ENCODE peak calls at places on chromosome 14, in five cellular contexts. Z is SK-N-SH, B is K562, F is HepG2, D is GM12878. A is an unnamed sample.

GRCh38 chr14:88856786-88857366 is 32.4 kb downstream of the TTC8 start:
- DNase-seq in Z (no peak), B (no peak), F (no peak), D (no peak), A (peak; percentile 72)

GRCh38 chr14:32472512-32473472 is 143.7 kb downstream of the AKAP6 start:
- DNase-seq in Z (no peak), B (no peak), F (peak; percentile 38), D (no peak), A (peak; percentile 81)

GRCh38 chr14:91382712-91383111 is 34.9 kb downstream of the CCDC88C start:
- DNase-seq in Z (no peak), B (no peak), F (no peak), D (no peak), A (no peak)

GRCh38 chr14:64195194-64195593 is 99.0 kb downstream of the ESR2 start:
- DNase-seq in Z (no peak), B (no peak), F (no peak), D (peak; percentile 32), A (peak; percentile 8)

GRCh38 chr14:39469094-39469710 is 37.0 kb upstream of the FBXO33 start:
- DNase-seq in Z (no peak), B (no peak), F (peak; percentile 74), D (no peak), A (no peak)

GRCh38 chr14:102509744-102510615 is at the start of gene ANKRD9:
- DNase-seq in Z (peak; percentile 99), B (peak; percentile 95), F (peak; percentile 85), D (peak; percentile 30), A (peak; percentile 89)

GRCh38 chr14:20820063-20820904 is 17.6 kb upstream of the RNASE1 start:
- DNase-seq in Z (no peak), B (peak; percentile 76), F (no peak), D (no peak), A (no peak)

GRCh38 chr14:31162910-31163649 is 44.5 kb downstream of the HECTD1 start:
- DNase-seq in Z (no peak), B (no peak), F (no peak), D (no peak), A (no peak)

GRCh38 chr14:67746927-67747326 is 45.2 kb downstream of the RDH12 start:
- DNase-seq in Z (no peak), B (no peak), F (no peak), D (peak; percentile 17), A (no peak)

GRCh38 chr14:57729208-57730187 is 136.4 kb downstream of the SLC35F4 start:
- DNase-seq in Z (no peak), B (no peak), F (no peak), D (no peak), A (no peak)

GRCh38 chr14:28761438-28762289 is 4.9 kb upstream of the FOXG1 start:
- DNase-seq in Z (no peak), B (no peak), F (no peak), D (no peak), A (no peak)

GRCh38 chr14:59394268-59394667 is 70.9 kb downstream of the GPR135 start:
- DNase-seq in Z (no peak), B (no peak), F (no peak), D (no peak), A (no peak)

GRCh38 chr14:31902915-31903646 is 174.0 kb upstream of the ARHGAP5 start:
- DNase-seq in Z (no peak), B (peak; percentile 14), F (no peak), D (no peak), A (no peak)

GRCh38 chr14:94164685-94165431 is 9.3 kb upstream of the PPP4R4 start:
- DNase-seq in Z (no peak), B (no peak), F (no peak), D (no peak), A (no peak)

GRCh38 chr14:79337761-79338160 is 873.5 kb downstream of the DIO2 start:
- DNase-seq in Z (no peak), B (no peak), F (no peak), D (no peak), A (no peak)

GRCh38 chr14:51453869-51454268 is 197.8 kb upstream of the FRMD6 start:
- DNase-seq in Z (no peak), B (no peak), F (no peak), D (no peak), A (no peak)

GRCh38 chr14:79971330-79971729 is 240.0 kb downstream of the DIO2 start:
- DNase-seq in Z (no peak), B (no peak), F (no peak), D (no peak), A (peak; percentile 87)

GRCh38 chr14:104547998-104548700 is 31.4 kb upstream of the C14orf180 start:
- DNase-seq in Z (no peak), B (no peak), F (no peak), D (no peak), A (no peak)

GRCh38 chr14:94864421-94865195 is 94.7 kb upstream of the GSC start:
- DNase-seq in Z (no peak), B (no peak), F (no peak), D (no peak), A (no peak)

GRCh38 chr14:97730706-97731105 is 933.5 kb downstream of the VRK1 start:
- DNase-seq in Z (no peak), B (no peak), F (no peak), D (no peak), A (no peak)

GRCh38 chr14:88473791-88474190 is 81.0 kb downstream of the PTPN21 start:
- DNase-seq in Z (no peak), B (no peak), F (peak; percentile 29), D (no peak), A (peak; percentile 38)

GRCh38 chr14:92974541-92975345 is 51.8 kb downstream of the CHGA start:
- DNase-seq in Z (no peak), B (no peak), F (no peak), D (no peak), A (no peak)

GRCh38 chr14:92973798-92974372 is 50.9 kb downstream of the CHGA start:
- DNase-seq in Z (no peak), B (no peak), F (no peak), D (no peak), A (no peak)

GRCh38 chr14:92971601-92972180 is 48.7 kb downstream of the CHGA start:
- DNase-seq in Z (no peak), B (no peak), F (no peak), D (no peak), A (no peak)

GRCh38 chr14:92976268-92976667 is 53.3 kb downstream of the CHGA start:
- DNase-seq in Z (no peak), B (no peak), F (no peak), D (no peak), A (no peak)

DNA sequence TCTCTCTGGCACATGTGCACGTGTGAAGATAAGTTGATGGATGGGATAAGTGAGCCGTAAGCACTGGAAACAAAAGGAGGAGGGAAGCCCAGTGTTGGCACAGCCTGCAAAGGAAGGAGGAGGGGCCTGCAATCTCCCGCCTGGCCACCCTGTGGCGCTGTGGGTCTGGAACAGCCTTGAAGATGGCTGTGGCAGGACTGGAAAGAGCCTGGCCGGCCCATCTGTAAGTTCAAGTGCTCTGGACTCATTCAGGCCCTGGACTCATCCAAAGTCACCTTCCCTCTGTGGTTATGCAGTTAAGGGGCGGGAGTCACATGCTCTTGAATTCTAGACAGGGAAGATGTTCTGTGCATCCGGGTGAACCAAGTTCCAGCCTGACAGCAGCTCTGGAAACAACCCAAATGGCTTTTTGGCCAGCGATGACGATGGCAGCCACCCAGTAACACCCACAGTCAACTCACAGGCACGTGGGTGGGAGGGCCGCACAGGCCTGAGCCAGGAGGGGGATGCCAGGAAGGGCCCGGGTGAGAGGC is 50.4 kb downstream of the CHGA start:
- DNase-seq in Z (peak; percentile 74), B (peak; percentile 41), F (peak; percentile 23), D (no peak), A (peak; percentile 53)
- TF ChIP-seq MXI1 in Z (peak; percentile 51), B (no peak), F (no peak), D (no peak), A (no peak)

GRCh38 chr14:65382586-65382985 is 29.9 kb upstream of the FUT8 start:
- DNase-seq in Z (no peak), B (no peak), F (no peak), D (no peak), A (no peak)

GRCh38 chr14:65392296-65392695 is 20.2 kb upstream of the FUT8 start:
- DNase-seq in Z (no peak), B (no peak), F (no peak), D (no peak), A (no peak)

GRCh38 chr14:65387171-65387570 is 25.4 kb upstream of the FUT8 start:
- DNase-seq in Z (no peak), B (no peak), F (no peak), D (no peak), A (no peak)

DNA sequence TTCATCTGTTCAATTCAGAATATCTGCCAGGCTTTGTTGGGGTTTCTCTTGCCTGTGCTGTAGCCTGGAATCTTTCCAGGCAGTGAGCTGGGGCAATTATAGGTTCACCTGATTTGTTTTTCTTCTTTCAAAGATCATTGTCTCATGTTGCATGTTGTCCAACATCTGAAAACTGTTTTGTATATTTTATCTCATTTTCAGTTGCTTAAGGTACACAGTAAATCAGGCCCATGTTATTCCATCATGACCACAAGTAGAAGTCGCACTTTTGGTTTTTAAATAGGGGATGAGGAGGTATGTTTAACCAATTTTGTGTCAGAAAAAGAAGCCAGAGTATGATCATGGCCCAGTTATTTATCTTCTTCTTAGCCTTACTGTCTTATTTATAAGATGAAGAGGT is 24.9 kb upstream of the FUT8 start:
- DNase-seq in Z (no peak), B (no peak), F (no peak), D (no peak), A (no peak)
- TF ChIP-seq SMC3 in Z (no peak), B (no peak), F (no peak), D (no peak), A (no peak)

GRCh38 chr14:69485701-69486100 is 1.2 kb downstream of the PLEKHD1 start:
- DNase-seq in Z (no peak), B (no peak), F (no peak), D (no peak), A (no peak)

GRCh38 chr14:69485261-69485660 is 733 bp downstream of the PLEKHD1 start:
- DNase-seq in Z (no peak), B (no peak), F (no peak), D (no peak), A (no peak)

GRCh38 chr14:69481815-69482568 is 2.5 kb upstream of the PLEKHD1 start:
- DNase-seq in Z (no peak), B (peak; percentile 28), F (no peak), D (peak; percentile 64), A (no peak)

GRCh38 chr14:69484444-69485113 is at the start of gene PLEKHD1:
- DNase-seq in Z (peak; percentile 87), B (peak; percentile 17), F (no peak), D (no peak), A (no peak)

DNA sequence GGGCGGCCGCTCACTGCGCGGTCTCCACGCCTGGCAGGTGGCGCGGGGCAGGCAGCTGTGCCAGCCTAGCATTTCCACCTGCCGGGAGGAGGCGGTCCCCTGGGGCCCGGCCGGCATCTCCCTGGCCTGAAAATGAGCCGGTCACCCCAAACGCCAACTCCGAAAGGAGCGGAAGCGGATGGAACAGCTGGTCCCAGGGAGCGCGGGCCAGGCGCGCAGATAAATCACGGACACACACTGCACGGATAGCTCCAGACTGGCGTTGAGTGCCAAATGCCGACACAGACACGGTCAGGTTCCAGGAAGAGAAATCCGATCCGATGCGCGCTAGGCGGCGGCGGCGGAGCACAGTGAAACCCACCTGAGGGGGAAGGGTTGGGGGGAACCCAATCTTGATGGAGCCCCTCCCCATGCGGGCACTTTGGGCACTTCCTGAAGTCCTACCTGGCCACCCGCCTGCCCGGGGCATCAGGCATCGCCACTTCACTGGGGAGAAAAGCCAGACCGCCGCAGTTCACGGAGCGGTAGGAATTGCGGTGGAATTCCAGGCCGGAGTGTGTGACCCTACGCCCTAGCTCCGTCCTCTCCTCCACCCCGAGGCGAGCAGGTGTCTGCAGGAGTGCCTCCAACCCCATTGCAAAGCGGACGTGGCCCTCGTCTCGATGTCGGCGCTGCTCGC is 624 bp upstream of the PLEKHD1 start:
- DNase-seq in Z (peak; percentile 82), B (no peak), F (no peak), D (no peak), A (peak; percentile 13)
- TF ChIP-seq MXI1 in Z (no peak), B (no peak), F (no peak), D (no peak), A (no peak)

GRCh38 chr14:74978416-74978947 is 23.1 kb upstream of the PGF start:
- DNase-seq in Z (peak; percentile 94), B (no peak), F (no peak), D (no peak), A (no peak)
- TF ChIP-seq SMC3 in Z (no peak), B (no peak), F (no peak), D (no peak), A (no peak)

A was measured in IMR-90.